ENCODE peak calls at places on chromosomes 2 and 18, in six cellular contexts. A, V, G, T, E and W are unnamed samples.

GRCh38 chr2:28454016-28454930 is 41.6 kb upstream of the PLB1 start:
- DNase-seq in G (no peak), V (no peak), A (peak; percentile 80), T (no peak), E (peak; percentile 45), W (no peak)

GRCh38 chr2:133326651-133327397 is 241.4 kb downstream of the NCKAP5 start:
- DNase-seq in A (no peak), T (no peak), E (peak; percentile 98), G (no peak), V (peak; percentile 76), W (no peak)

GRCh38 chr2:159076233-159076632 is 107.8 kb downstream of the TANC1 start:
- DNase-seq in V (peak; percentile 96), T (no peak), A (no peak), G (no peak), E (peak; percentile 93), W (no peak)

GRCh38 chr2:127108090-127108523 is 1.2 kb upstream of the BIN1 start:
- DNase-seq in G (no peak), V (no peak), A (no peak), E (no peak), T (no peak), W (no peak)

GRCh38 chr2:16012626-16013501 is 72.5 kb downstream of the MYCN start:
- DNase-seq in G (no peak), V (no peak), E (no peak), T (no peak), A (peak; percentile 46), W (peak; percentile 38)

GRCh38 chr2:212991120-212991519 is 160.3 kb downstream of the IKZF2 start:
- DNase-seq in E (no peak), A (no peak), V (no peak), T (no peak), G (no peak), W (no peak)

GRCh38 chr2:144835634-144836351 is 315.9 kb upstream of the ZEB2 start:
- DNase-seq in A (peak; percentile 48), E (peak; percentile 24), G (no peak), T (no peak), V (peak; percentile 11), W (no peak)

GRCh38 chr2:240672701-240673190 is 9.9 kb downstream of the AQP12B start:
- DNase-seq in V (no peak), T (no peak), G (no peak), A (no peak), E (no peak), W (no peak)

GRCh38 chr2:86510436-86510933 is 52.8 kb downstream of the CHMP3 start:
- DNase-seq in A (no peak), T (no peak), E (no peak), V (no peak), G (no peak), W (no peak)

GRCh38 chr18:812123-812672 is at the start of gene YES1:
- DNase-seq in A (peak; percentile 78), E (peak; percentile 61), V (peak; percentile 71), T (no peak), G (peak; percentile 84), W (peak; percentile 75)

GRCh38 chr18:44589709-44590108 is 91.0 kb upstream of the SETBP1 start:
- DNase-seq in A (peak; percentile 80), T (no peak), E (peak; percentile 74), G (no peak), V (peak; percentile 84), W (no peak)

GRCh38 chr2:215684448-215685217 is 248.8 kb upstream of the FN1 start:
- DNase-seq in G (no peak), V (peak; percentile 41), E (peak; percentile 76), T (no peak), A (peak; percentile 81), W (no peak)

GRCh38 chr18:61579581-61579980 is 246.4 kb downstream of the CDH20 start:
- DNase-seq in G (no peak), A (no peak), E (no peak), T (no peak), V (no peak), W (no peak)

GRCh38 chr2:36389081-36389480 is 33.5 kb downstream of the CRIM1 start:
- DNase-seq in A (no peak), G (no peak), V (peak; percentile 54), T (no peak), E (peak; percentile 67), W (no peak)

GRCh38 chr2:181411105-181411849 is 45.9 kb upstream of the ITGA4 start:
- DNase-seq in G (peak; percentile 100), E (no peak), T (peak; percentile 99), A (no peak), V (peak; percentile 12), W (peak; percentile 82)

GRCh38 chr2:223621901-223622300 is 19.7 kb upstream of the SCG2 start:
- DNase-seq in E (no peak), T (no peak), A (no peak), V (no peak), G (no peak), W (no peak)

GRCh38 chr2:233821196-233821595 is 33.1 kb downstream of the HJURP start:
- DNase-seq in G (no peak), V (no peak), E (no peak), A (no peak), T (no peak), W (no peak)

GRCh38 chr2:197673142-197673541 is 2.2 kb downstream of the RFTN2 start:
- DNase-seq in G (no peak), T (no peak), A (no peak), E (no peak), V (no peak), W (no peak)

GRCh38 chr18:74790451-74790850 is 192.8 kb downstream of the ZNF407 start:
- DNase-seq in V (no peak), E (no peak), A (no peak), T (no peak), G (no peak), W (no peak)

GRCh38 chr2:120589782-120590608 is 145.7 kb upstream of the GLI2 start:
- DNase-seq in T (no peak), V (peak; percentile 97), A (peak; percentile 78), G (no peak), E (peak; percentile 98), W (no peak)

GRCh38 chr2:209463226-209463625 is 39.4 kb downstream of the MAP2 start:
- DNase-seq in G (no peak), V (no peak), T (no peak), A (no peak), E (no peak), W (no peak)

GRCh38 chr2:241208058-241208457 is 19.6 kb downstream of the ANO7 start:
- DNase-seq in G (no peak), E (no peak), V (no peak), A (no peak), T (no peak), W (no peak)

GRCh38 chr2:8412586-8412985 is 269.3 kb upstream of the ID2 start:
- DNase-seq in V (peak; percentile 51), T (no peak), G (no peak), E (no peak), A (no peak), W (no peak)

GRCh38 chr2:172525601-172526000 is 30.3 kb upstream of the PDK1 start:
- DNase-seq in G (peak; percentile 8), T (no peak), V (no peak), A (no peak), E (no peak), W (no peak)

GRCh38 chr2:23507267-23508065 is 122.5 kb downstream of the KLHL29 start:
- DNase-seq in E (no peak), G (no peak), A (no peak), V (no peak), T (no peak), W (no peak)

GRCh38 chr2:85291425-85292023 is 36.3 kb downstream of the TGOLN2 start:
- DNase-seq in E (no peak), T (no peak), A (no peak), V (no peak), G (peak; percentile 44), W (peak; percentile 76)

GRCh38 chr2:85283641-85284040 is 44.1 kb downstream of the TGOLN2 start:
- DNase-seq in V (no peak), E (no peak), A (no peak), G (no peak), T (no peak), W (no peak)

GRCh38 chr2:85287721-85288120 is 40.1 kb downstream of the TGOLN2 start:
- DNase-seq in G (no peak), A (no peak), V (no peak), T (no peak), E (no peak), W (no peak)

GRCh38 chr2:85288244-85288725 is 39.5 kb downstream of the TGOLN2 start:
- DNase-seq in G (no peak), T (no peak), V (no peak), E (peak; percentile 78), A (peak; percentile 95), W (no peak)

GRCh38 chr2:85286913-85287312 is 40.9 kb downstream of the TGOLN2 start:
- DNase-seq in E (no peak), G (no peak), T (no peak), V (no peak), A (no peak), W (no peak)
- H2AFZ ChIP-seq in E (no peak overlapping the region), G (no peak overlapping the region), T (no peak overlapping the region), V (no peak overlapping the region), A (no peak overlapping the region), W (peak overlapping the region; percentile 62)

GRCh38 chr2:62430146-62430545 is 75.8 kb downstream of the TMEM17 start:
- DNase-seq in T (no peak), G (no peak), V (no peak), A (no peak), E (no peak), W (no peak)
- H2AFZ ChIP-seq in T (no peak overlapping the region), G (no peak overlapping the region), V (no peak overlapping the region), A (no peak overlapping the region), E (no peak overlapping the region), W (no peak overlapping the region)

GRCh38 chr2:102109016-102109415 is 33.5 kb upstream of the IL1R1 start:
- DNase-seq in A (no peak), T (no peak), G (no peak), E (peak; percentile 55), V (peak; percentile 53), W (no peak)
- H2AFZ ChIP-seq in A (no peak overlapping the region), T (no peak overlapping the region), G (no peak overlapping the region), E (peak overlapping the region; percentile 38), V (no peak overlapping the region), W (no peak overlapping the region)

GRCh38 chr18:58808349-58808748 is 56.3 kb upstream of the ZNF532 start:
- DNase-seq in A (no peak), E (no peak), T (no peak), V (no peak), G (no peak), W (no peak)

GRCh38 chr18:58806826-58807714 is 57.6 kb upstream of the ZNF532 start:
- DNase-seq in A (no peak), G (no peak), V (no peak), T (no peak), E (no peak), W (peak; percentile 86)

GRCh38 chr18:58803978-58804377 is 60.7 kb upstream of the ZNF532 start:
- DNase-seq in V (no peak), A (no peak), T (no peak), E (no peak), G (no peak), W (no peak)

GRCh38 chr18:58805482-58806187 is 59.0 kb upstream of the ZNF532 start:
- DNase-seq in V (no peak), G (no peak), A (peak; percentile 38), E (no peak), T (no peak), W (no peak)

DNA sequence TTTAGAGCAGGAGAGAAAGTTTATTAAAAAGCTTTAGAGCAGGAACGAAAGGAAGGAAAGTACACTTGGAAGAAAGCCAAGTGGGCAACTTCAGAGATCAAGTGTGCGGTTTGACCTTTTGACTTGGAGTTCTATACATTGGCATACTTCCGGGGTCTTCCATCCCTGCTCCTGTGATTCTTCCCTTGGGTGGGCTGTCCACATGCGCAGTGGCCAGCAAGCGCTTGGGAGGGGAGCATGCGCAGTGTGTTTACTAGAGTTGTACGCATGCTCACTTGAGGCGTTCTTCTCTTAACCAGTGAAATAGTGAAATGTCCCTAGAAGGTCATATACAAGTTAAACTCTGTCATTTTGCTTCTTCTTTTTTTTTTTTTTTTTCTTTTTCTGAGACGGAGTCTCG is 56.9 kb upstream of the ZNF532 start:
- DNase-seq in V (no peak), G (no peak), T (no peak), A (no peak), E (no peak), W (no peak)
- H2AFZ ChIP-seq in V (no peak overlapping the region), G (no peak overlapping the region), T (no peak overlapping the region), A (no peak overlapping the region), E (no peak overlapping the region), W (peak overlapping the region; percentile 91)